ENCODE peak calls at places on chromosomes 3 and 15, in four cellular contexts. T, F, U and M are unnamed samples.

GRCh38 chr15:96363692-96364091 is 33.2 kb downstream of the NR2F2 start:
- DNase-seq in T (no peak), F (no peak), U (no peak), M (no peak)

GRCh38 chr3:124272611-124273151 is 280.8 kb upstream of the ROPN1 start:
- DNase-seq in T (no peak), F (peak; percentile 63), U (no peak), M (no peak)

GRCh38 chr3:193548406-193548805 is 6.3 kb downstream of the ATP13A4 start:
- DNase-seq in T (no peak), F (no peak), U (no peak), M (no peak)

GRCh38 chr3:179410317-179410716 is 41.0 kb downstream of the GNB4 start:
- DNase-seq in T (no peak), F (no peak), U (no peak), M (no peak)

GRCh38 chr3:115913069-115913686 is 289.9 kb downstream of the GAP43 start:
- DNase-seq in T (no peak), F (no peak), U (no peak), M (no peak)

GRCh38 chr3:64684715-64685261 is 3.0 kb downstream of the ADAMTS9 start:
- DNase-seq in T (peak; percentile 71), F (no peak), U (peak; percentile 22), M (peak; percentile 53)

GRCh38 chr3:13080591-13080990 is 7.4 kb upstream of the IQSEC1 start:
- DNase-seq in T (peak; percentile 74), F (peak; percentile 74), U (no peak), M (no peak)

GRCh38 chr15:84715442-84716035 is 400 bp downstream of the SEC11A start:
- DNase-seq in T (peak; percentile 71), F (no peak), U (peak; percentile 38), M (peak; percentile 49)

GRCh38 chr15:81887913-81888312 is 157.9 kb downstream of the MEX3B start:
- DNase-seq in T (no peak), F (no peak), U (no peak), M (no peak)

GRCh38 chr15:58548308-58549012 is 116.7 kb downstream of the LIPC start:
- DNase-seq in T (no peak), F (no peak), U (no peak), M (no peak)

GRCh38 chr3:77799280-77799679 is 759.4 kb downstream of the ROBO2 start:
- DNase-seq in T (no peak), F (no peak), U (no peak), M (no peak)

GRCh38 chr3:94026623-94027022 is 1.8 kb downstream of the STX19 start:
- DNase-seq in T (no peak), F (no peak), U (peak; percentile 14), M (no peak)

GRCh38 chr15:25372298-25372697 is 66.5 kb downstream of the UBE3A start:
- DNase-seq in T (no peak), F (no peak), U (no peak), M (no peak)

GRCh38 chr3:78820497-78820896 is 947.3 kb downstream of the ROBO1 start:
- DNase-seq in T (no peak), F (no peak), U (no peak), M (no peak)

GRCh38 chr15:41870689-41871081 is 23.2 kb downstream of the SPTBN5 start:
- DNase-seq in T (no peak), F (no peak), U (peak; percentile 29), M (no peak)

GRCh38 chr3:134054881-134055280 is 25.2 kb upstream of the SLCO2A1 start:
- DNase-seq in T (no peak), F (no peak), U (no peak), M (no peak)

GRCh38 chr15:78640527-78640839 is 527 bp downstream of the CHRNB4 start:
- DNase-seq in T (no peak), F (no peak), U (no peak), M (no peak)

GRCh38 chr3:10816019-10816862 is at the start of gene SLC6A11:
- DNase-seq in T (peak; percentile 73), F (no peak), U (no peak), M (no peak)

GRCh38 chr15:67761343-67761742 is 64.0 kb upstream of the SKOR1 start:
- DNase-seq in T (no peak), F (no peak), U (peak; percentile 87), M (peak; percentile 41)

GRCh38 chr3:57169872-57170623 is 4.9 kb upstream of the IL17RD start:
- DNase-seq in T (peak; percentile 94), F (peak; percentile 13), U (peak; percentile 82), M (peak; percentile 69)

GRCh38 chr3:9255976-9256375 is 6.5 kb upstream of the SRGAP3 start:
- DNase-seq in T (no peak), F (no peak), U (no peak), M (no peak)

GRCh38 chr3:116103868-116104530 is 341.3 kb downstream of the LSAMP start:
- DNase-seq in T (no peak), F (no peak), U (no peak), M (no peak)

GRCh38 chr15:67176195-67176971 is 78.1 kb downstream of the AAGAB start:
- DNase-seq in T (no peak), F (no peak), U (peak; percentile 93), M (no peak)

GRCh38 chr3:4885322-4885721 is 93.9 kb upstream of the BHLHE40 start:
- DNase-seq in T (no peak), F (no peak), U (no peak), M (no peak)

GRCh38 chr3:4884901-4885300 is 94.3 kb upstream of the BHLHE40 start:
- DNase-seq in T (no peak), F (no peak), U (no peak), M (no peak)

GRCh38 chr3:4886448-4886847 is 92.8 kb upstream of the BHLHE40 start:
- DNase-seq in T (no peak), F (no peak), U (no peak), M (no peak)

GRCh38 chr3:4888913-4889846 is 90.1 kb upstream of the BHLHE40 start:
- DNase-seq in T (no peak), F (no peak), U (peak; percentile 67), M (no peak)

DNA sequence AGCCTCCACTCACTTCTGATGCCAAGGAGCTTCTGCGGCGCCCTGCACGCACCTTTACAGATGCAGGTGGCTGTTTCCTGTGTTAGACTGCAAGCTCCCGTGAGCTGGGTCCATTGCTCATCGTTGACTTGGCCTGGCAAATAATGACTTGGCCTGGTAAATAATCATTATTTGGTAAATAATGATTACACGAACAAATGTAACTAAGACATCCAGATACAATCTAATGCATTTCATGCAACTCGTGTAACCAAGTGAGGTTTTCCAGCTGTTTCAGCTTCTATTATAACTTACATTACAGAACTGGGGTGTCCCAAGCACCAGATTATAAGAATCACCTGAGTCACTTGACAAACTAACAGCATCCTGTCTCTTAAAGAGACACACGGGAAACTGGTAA is 92.1 kb upstream of the BHLHE40 start:
- DNase-seq in T (no peak), F (no peak), U (no peak), M (no peak)
- H3K27ac ChIP-seq in T (no peak overlapping the region), F (no peak overlapping the region), U (no peak overlapping the region), M (no peak overlapping the region)

GRCh38 chr3:156184156-156184555 is 63.8 kb downstream of the KCNAB1 start:
- DNase-seq in T (no peak), F (no peak), U (no peak), M (no peak)
- H3K27ac ChIP-seq in T (no peak overlapping the region), F (no peak overlapping the region), U (no peak overlapping the region), M (no peak overlapping the region)

GRCh38 chr3:107986505-107986904 is 104.3 kb downstream of the CD47 start:
- DNase-seq in T (no peak), F (no peak), U (no peak), M (no peak)

GRCh38 chr3:107985496-107985895 is 105.3 kb downstream of the CD47 start:
- DNase-seq in T (no peak), F (no peak), U (no peak), M (no peak)

GRCh38 chr3:107989651-107990050 is 101.2 kb downstream of the CD47 start:
- DNase-seq in T (no peak), F (no peak), U (no peak), M (no peak)

GRCh38 chr3:107988464-107989156 is 102.2 kb downstream of the CD47 start:
- DNase-seq in T (peak; percentile 89), F (peak; percentile 25), U (peak; percentile 67), M (peak; percentile 85)

GRCh38 chr3:107987036-107987557 is 103.7 kb downstream of the CD47 start:
- DNase-seq in T (no peak), F (peak; percentile 79), U (peak; percentile 83), M (peak; percentile 84)
- H3K27ac ChIP-seq in T (peak overlapping the region; percentile 84), F (peak overlapping the region; percentile 21), U (no peak overlapping the region), M (peak overlapping the region; percentile 42)

DNA sequence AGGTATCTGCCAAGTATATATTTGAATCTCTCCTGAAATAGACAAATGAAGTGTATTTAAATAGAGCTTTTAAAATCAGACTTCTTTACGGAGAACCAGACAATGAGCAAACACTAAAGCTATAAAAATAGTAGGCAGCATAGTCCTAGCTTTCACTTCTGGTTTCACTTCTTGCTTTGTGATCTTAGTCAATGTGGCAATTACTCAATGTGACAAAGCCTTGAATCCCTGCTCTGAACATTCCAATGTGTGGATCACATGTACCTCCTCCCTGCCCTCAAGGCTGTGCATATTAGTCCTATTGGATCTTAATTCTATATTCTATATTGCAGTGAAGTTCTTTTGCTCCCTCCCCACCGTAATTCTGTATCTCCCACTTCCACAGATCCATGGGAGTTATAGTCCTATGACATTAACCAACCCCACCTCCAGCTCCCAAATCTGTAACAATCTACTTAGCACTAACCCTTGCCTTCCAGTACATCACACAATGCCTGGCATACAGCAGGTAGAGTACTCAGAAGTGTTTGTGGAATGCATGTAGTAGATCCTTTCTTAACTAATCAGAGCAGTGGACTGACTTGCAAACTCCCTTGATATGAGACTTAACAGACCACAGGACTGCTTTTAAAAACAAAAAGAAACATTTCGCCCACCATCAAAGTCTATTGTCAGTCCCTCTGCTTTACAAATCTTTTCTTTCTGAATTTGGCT is 24.3 kb upstream of the CP start:
- DNase-seq in T (no peak), F (no peak), U (peak; percentile 78), M (no peak)
- H3K27ac ChIP-seq in T (peak overlapping the region; percentile 69), F (peak overlapping the region; percentile 64), U (no peak overlapping the region), M (peak overlapping the region; percentile 20)

GRCh38 chr3:168628549-168628948 is 532.8 kb upstream of the GOLIM4 start:
- DNase-seq in T (no peak), F (no peak), U (no peak), M (no peak)
- H3K27ac ChIP-seq in T (no peak overlapping the region), F (no peak overlapping the region), U (no peak overlapping the region), M (no peak overlapping the region)

GRCh38 chr3:135622657-135623056 is 342.9 kb upstream of the PPP2R3A start:
- DNase-seq in T (no peak), F (no peak), U (no peak), M (no peak)
- H3K27ac ChIP-seq in T (no peak overlapping the region), F (no peak overlapping the region), U (no peak overlapping the region), M (no peak overlapping the region)

GRCh38 chr3:155078959-155079794 is 942 bp upstream of the MME start:
- DNase-seq in T (no peak), F (no peak), U (peak; percentile 29), M (no peak)
- H3K27ac ChIP-seq in T (no peak overlapping the region), F (no peak overlapping the region), U (no peak overlapping the region), M (no peak overlapping the region)

GRCh38 chr3:139355937-139356336 is 12.1 kb downstream of the MRPS22 start:
- DNase-seq in T (no peak), F (no peak), U (no peak), M (no peak)
- H3K27ac ChIP-seq in T (no peak overlapping the region), F (no peak overlapping the region), U (no peak overlapping the region), M (no peak overlapping the region)

GRCh38 chr15:37995461-37996347 is 61.3 kb downstream of the TMCO5A start:
- DNase-seq in T (no peak), F (no peak), U (peak; percentile 39), M (no peak)
- H3K27ac ChIP-seq in T (no peak overlapping the region), F (no peak overlapping the region), U (no peak overlapping the region), M (no peak overlapping the region)